ENCODE peak calls at places on chromosomes 1 and 21, in five cellular contexts. K is right lobe of liver, X is BJ, L is neuronal stem cell, F is body of pancreas. Q is an unnamed sample. For H3K27me3, the result is how much of the 10 kb centered on the place peaks cover.

GRCh38 chr1:28668956-28669719 is 554 bp downstream of the GMEB1 start:
- DNase-seq in K (peak), X (no peak), L (peak), F (peak), Q (peak)

GRCh38 chr1:27306892-27307850 is 14.8 kb upstream of the TMEM222 start:
- DNase-seq in K (no peak), X (no peak), L (peak), F (no peak), Q (no peak)

GRCh38 chr21:32414579-32415358 is 2.3 kb downstream of the EVA1C start:
- DNase-seq in K (peak), X (no peak), L (no peak), F (no peak), Q (no peak)

GRCh38 chr1:41754540-41754939 is 164.2 kb downstream of the HIVEP3 start:
- DNase-seq in K (no peak), X (no peak), L (no peak), F (no peak), Q (no peak)

GRCh38 chr21:33789697-33790096 is 125.9 kb downstream of the ATP5PO start:
- DNase-seq in K (no peak), X (no peak), L (no peak), F (no peak), Q (no peak)

GRCh38 chr1:184792450-184792969 is 37.9 kb upstream of the EDEM3 start:
- DNase-seq in K (peak), X (peak), L (no peak), F (peak), Q (peak)

GRCh38 chr1:153963030-153963849 is at the start of gene SLC39A1:
- DNase-seq in K (peak), X (peak), L (peak), F (peak), Q (peak)

GRCh38 chr1:111289371-111289770 is 1.3 kb upstream of the CHIA start:
- DNase-seq in K (no peak), X (no peak), L (no peak), F (no peak), Q (no peak)

GRCh38 chr1:25066731-25067520 is 136.8 kb upstream of the RUNX3 start:
- DNase-seq in K (no peak), X (no peak), L (no peak), F (no peak), Q (no peak)

GRCh38 chr21:41752231-41752681 is 14.6 kb downstream of the RIPK4 start:
- DNase-seq in K (no peak), X (peak), L (no peak), F (no peak), Q (no peak)

GRCh38 chr1:14742181-14742980 is 143.9 kb downstream of the KAZN start:
- DNase-seq in K (no peak), X (peak), L (no peak), F (no peak), Q (no peak)

GRCh38 chr1:210663730-210664573 is 335.2 kb downstream of the HHAT start:
- DNase-seq in K (no peak), X (no peak), L (no peak), F (no peak), Q (no peak)

GRCh38 chr1:65066766-65067490 is 81.1 kb upstream of the AK4 start:
- DNase-seq in K (peak), X (no peak), L (peak), F (peak), Q (peak)

GRCh38 chr1:158177705-158178450 is 2.8 kb upstream of the CD1D start:
- DNase-seq in K (peak), X (no peak), L (peak), F (peak), Q (peak)

GRCh38 chr1:169517544-169518186 is 31.9 kb upstream of the SLC19A2 start:
- DNase-seq in K (no peak), X (no peak), L (no peak), F (no peak), Q (no peak)

GRCh38 chr1:168391759-168392681 is 111.3 kb downstream of the TBX19 start:
- DNase-seq in K (peak), X (no peak), L (no peak), F (peak), Q (peak)

GRCh38 chr1:210292276-210292851 is 36.3 kb upstream of the HHAT start:
- DNase-seq in K (no peak), X (no peak), L (peak), F (peak), Q (peak)

GRCh38 chr1:228488107-228488817 is 1.1 kb downstream of the RNF187 start:
- DNase-seq in K (no peak), X (no peak), L (no peak), F (peak), Q (no peak)

GRCh38 chr1:183995322-183996035 is 42.0 kb downstream of the COLGALT2 start:
- DNase-seq in K (no peak), X (no peak), L (no peak), F (no peak), Q (no peak)

GRCh38 chr21:42844411-42845113 is 34.8 kb downstream of the WDR4 start:
- DNase-seq in K (peak), X (no peak), L (no peak), F (peak), Q (no peak)

GRCh38 chr21:25563399-25564116 is 43.7 kb downstream of the MRPL39 start:
- DNase-seq in K (no peak), X (no peak), L (no peak), F (no peak), Q (peak)

GRCh38 chr1:43345119-43345518 is 7.5 kb downstream of the MPL start:
- DNase-seq in K (peak), X (no peak), L (no peak), F (no peak), Q (peak)

GRCh38 chr1:210377934-210378333 is 49.2 kb downstream of the HHAT start:
- DNase-seq in K (no peak), X (peak), L (no peak), F (no peak), Q (no peak)

GRCh38 chr1:60510162-60510561 is 436.6 kb upstream of the C1orf87 start:
- DNase-seq in K (no peak), X (no peak), L (no peak), F (no peak), Q (no peak)

GRCh38 chr1:177849130-177849529 is 120.7 kb downstream of the SEC16B start:
- DNase-seq in K (no peak), X (no peak), L (no peak), F (no peak), Q (no peak)

DNA sequence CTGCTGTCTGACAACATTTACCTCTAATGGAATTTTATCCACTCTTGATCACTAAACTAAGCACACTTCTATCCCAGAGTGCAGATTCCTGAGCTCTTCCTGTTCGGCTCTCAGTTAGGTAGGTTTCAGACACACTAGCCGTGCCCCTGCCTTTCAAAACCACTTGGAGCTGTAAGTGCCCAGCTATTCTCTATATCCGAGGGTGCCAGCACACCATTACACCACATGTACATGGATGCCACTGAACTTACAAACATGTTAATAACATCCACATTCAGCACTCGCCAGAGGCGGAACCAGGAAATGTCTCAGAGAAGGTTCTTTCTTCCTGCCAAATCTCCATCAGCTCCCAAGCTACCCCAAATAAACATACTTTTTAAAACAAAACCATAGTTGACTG is 78.5 kb upstream of the CTTNBP2NL start:
- DNase-seq in K (no peak), X (no peak), L (no peak), F (no peak), Q (no peak)
- H3K27me3 ChIP-seq in K (under half), X (under half), L (under half), F (under half), Q (under half)

DNA sequence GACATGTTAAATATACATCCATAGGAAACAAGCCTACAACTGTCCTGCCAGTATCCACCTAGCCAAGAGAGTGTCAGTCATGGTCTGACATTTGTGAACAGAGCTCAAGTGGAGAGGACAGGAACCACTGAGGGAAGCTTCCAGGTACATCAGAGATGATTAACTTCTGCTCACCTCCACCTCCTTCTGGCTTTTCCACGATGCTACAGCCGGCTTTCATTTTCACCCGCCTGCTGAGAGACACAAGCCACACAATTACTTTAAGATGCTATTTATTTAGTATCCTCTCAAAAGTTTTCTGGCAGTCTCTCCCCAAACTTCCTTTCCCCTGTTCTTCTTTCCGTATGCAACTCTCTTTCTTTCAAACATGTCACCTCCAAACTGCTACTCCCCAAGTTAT is 2.1 kb downstream of the ETV3 start:
- DNase-seq in K (no peak), X (no peak), L (no peak), F (no peak), Q (peak)
- H3K4me3 ChIP-seq in K (no peak), X (no peak), L (no peak), F (no peak), Q (peak)

DNA sequence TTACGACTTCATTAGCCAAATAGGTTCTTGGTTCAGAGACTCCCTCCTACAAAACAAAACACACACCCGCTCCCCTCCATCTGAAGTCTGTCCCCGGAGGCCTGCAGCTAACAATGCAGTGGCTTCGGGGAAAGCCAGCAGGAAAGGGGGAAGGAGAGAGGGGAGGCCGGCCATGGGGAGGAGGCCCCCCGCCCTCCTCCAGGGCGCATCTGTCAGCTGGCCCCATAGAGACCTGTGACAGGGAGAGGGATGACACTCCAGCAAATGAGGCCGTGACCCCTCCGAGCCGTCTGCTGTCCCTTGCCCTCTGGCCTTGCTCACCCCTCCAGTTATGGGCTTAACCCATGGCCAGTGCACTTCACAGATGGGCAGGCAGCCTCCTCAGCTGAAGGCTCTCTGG is 12.1 kb upstream of the CNTN2 start:
- DNase-seq in K (no peak), X (no peak), L (peak), F (no peak), Q (no peak)
- H3K27me3 ChIP-seq in K (under half), X (under half), L (under half), F (under half), Q (under half)

GRCh38 chr1:30686236-30686635 is 37.1 kb downstream of the MATN1 start:
- DNase-seq in K (no peak), X (no peak), L (no peak), F (peak), Q (no peak)
- H3K4me3 ChIP-seq in K (no peak), X (no peak), L (no peak), F (no peak), Q (no peak)

GRCh38 chr21:44878053-44878982 is 4.8 kb upstream of the PTTG1IP start:
- DNase-seq in K (peak), X (no peak), L (no peak), F (no peak), Q (peak)
- H3K27me3 ChIP-seq in K (under half), X (under half), L (under half), F (under half), Q (under half)

DNA sequence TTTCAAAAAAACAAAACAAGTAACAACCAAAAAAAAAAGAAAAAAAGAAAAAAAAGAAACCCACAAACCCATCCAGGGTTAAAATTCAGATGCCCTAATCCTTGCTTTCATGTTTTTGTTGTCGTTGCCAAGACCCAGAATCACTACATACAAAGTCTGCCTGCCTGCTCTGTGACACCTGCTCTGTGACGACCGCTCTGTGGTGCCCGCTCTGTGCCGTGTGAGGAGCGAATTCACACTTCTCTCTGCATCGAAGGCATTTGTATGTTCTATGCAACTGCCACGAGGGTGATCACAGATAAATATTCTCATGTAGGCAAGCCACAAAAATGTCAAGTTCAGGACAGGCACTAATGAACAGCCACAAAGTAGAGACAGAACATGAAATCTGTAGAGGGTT is 178.6 kb downstream of the SLC45A1 start:
- DNase-seq in K (no peak), X (no peak), L (no peak), F (no peak), Q (no peak)
- H3K4me3 ChIP-seq in K (no peak), X (no peak), L (no peak), F (no peak), Q (no peak)